ENCODE peak calls at places on chromosomes 7 and 10, in eight cellular contexts. L, X, H, R, Y, Z, N and U are unnamed samples.

GRCh38 chr7:128453836-128454804 is 1.6 kb upstream of the HILPDA start:
- DNase-seq in L (peak; percentile 83), X (no peak), H (no peak), R (peak; percentile 92), Y (no peak), Z (peak; percentile 88), N (peak; percentile 16), U (peak; percentile 91)

GRCh38 chr10:118209215-118209614 is 132.9 kb downstream of the FAM204A start:
- DNase-seq in L (no peak), X (peak; percentile 26), H (no peak), R (no peak), Y (no peak), Z (peak; percentile 7), N (no peak), U (no peak)

GRCh38 chr7:130908345-130909160 is 174.5 kb upstream of the KLF14 start:
- DNase-seq in L (no peak), X (no peak), H (no peak), R (no peak), Y (no peak), Z (no peak), N (no peak), U (no peak)

GRCh38 chr10:102627141-102627445 is 17.2 kb upstream of the TRIM8 start:
- DNase-seq in L (no peak), X (no peak), H (no peak), R (no peak), Y (no peak), Z (no peak), N (no peak), U (no peak)

GRCh38 chr10:1628757-1629156 is 108.6 kb downstream of the ADARB2 start:
- DNase-seq in L (no peak), X (no peak), H (peak; percentile 54), R (no peak), Y (no peak), Z (no peak), N (no peak), U (no peak)

GRCh38 chr10:14686356-14686755 is 88.3 kb downstream of the FAM107B start:
- DNase-seq in L (no peak), X (peak; percentile 68), H (no peak), R (no peak), Y (no peak), Z (no peak), N (no peak), U (no peak)

GRCh38 chr7:80387634-80388033 is 124.2 kb downstream of the GNAT3 start:
- DNase-seq in L (no peak), X (peak; percentile 15), H (no peak), R (no peak), Y (no peak), Z (no peak), N (no peak), U (no peak)

GRCh38 chr7:48285365-48285764 is 114.1 kb downstream of the ABCA13 start:
- DNase-seq in L (no peak), X (peak; percentile 63), H (no peak), R (no peak), Y (peak; percentile 16), Z (no peak), N (peak; percentile 75), U (no peak)

GRCh38 chr10:112471878-112472487 is 25.0 kb downstream of the VTI1A start:
- DNase-seq in L (no peak), X (peak; percentile 28), H (no peak), R (no peak), Y (peak; percentile 71), Z (peak; percentile 49), N (peak; percentile 26), U (no peak)

GRCh38 chr10:78441010-78441409 is 407.3 kb downstream of the RPS24 start:
- DNase-seq in L (no peak), X (no peak), H (no peak), R (no peak), Y (no peak), Z (no peak), N (no peak), U (no peak)

GRCh38 chr10:46233101-46233500 is 53.7 kb upstream of the ANTXRL start:
- DNase-seq in L (no peak), X (no peak), H (peak; percentile 62), R (peak; percentile 0), Y (no peak), Z (no peak), N (no peak), U (no peak)

GRCh38 chr7:107045980-107046379 is 1.5 kb downstream of the PRKAR2B start:
- DNase-seq in L (no peak), X (no peak), H (no peak), R (no peak), Y (no peak), Z (no peak), N (no peak), U (no peak)

DNA sequence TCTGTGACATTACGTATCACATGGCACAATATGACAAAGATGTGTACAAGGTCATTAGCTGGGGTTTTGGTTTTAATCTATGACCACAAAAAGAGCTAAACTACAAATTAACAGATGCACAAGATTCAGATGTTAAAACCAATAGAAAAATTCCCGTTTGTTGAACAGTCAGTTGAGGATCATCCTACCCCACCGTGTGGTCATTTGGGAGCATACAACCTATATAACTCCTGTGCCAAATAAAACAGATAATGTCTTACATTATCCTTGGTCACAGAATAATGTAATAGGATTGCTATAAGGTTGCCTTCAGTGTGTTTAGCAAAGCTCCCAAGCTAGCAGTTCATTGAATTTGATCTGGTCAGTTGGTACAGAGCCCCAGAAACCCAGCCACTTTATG is 28.2 kb downstream of the ASNS start:
- DNase-seq in L (no peak), X (no peak), H (no peak), R (no peak), Y (peak; percentile 18), Z (no peak), N (no peak), U (no peak)
- TF ChIP-seq CTCF in L (no peak), X (peak; percentile 7), H (no peak), R (no peak), Y (no peak), Z (peak; percentile 6), N (no peak), U (peak; percentile 7)

GRCh38 chr10:86710987-86711236 is 42.6 kb downstream of the LDB3 start:
- DNase-seq in L (no peak), X (no peak), H (no peak), R (no peak), Y (no peak), Z (no peak), N (no peak), U (no peak)

GRCh38 chr10:86709786-86710185 is 41.5 kb downstream of the LDB3 start:
- DNase-seq in L (no peak), X (no peak), H (no peak), R (no peak), Y (no peak), Z (no peak), N (no peak), U (no peak)

GRCh38 chr10:86711957-86712708 is 43.8 kb downstream of the LDB3 start:
- DNase-seq in L (peak; percentile 47), X (peak; percentile 17), H (no peak), R (peak; percentile 57), Y (peak; percentile 53), Z (peak; percentile 67), N (no peak), U (peak; percentile 71)

GRCh38 chr10:86708783-86709778 is 40.8 kb downstream of the LDB3 start:
- DNase-seq in L (no peak), X (no peak), H (no peak), R (no peak), Y (no peak), Z (no peak), N (no peak), U (no peak)

DNA sequence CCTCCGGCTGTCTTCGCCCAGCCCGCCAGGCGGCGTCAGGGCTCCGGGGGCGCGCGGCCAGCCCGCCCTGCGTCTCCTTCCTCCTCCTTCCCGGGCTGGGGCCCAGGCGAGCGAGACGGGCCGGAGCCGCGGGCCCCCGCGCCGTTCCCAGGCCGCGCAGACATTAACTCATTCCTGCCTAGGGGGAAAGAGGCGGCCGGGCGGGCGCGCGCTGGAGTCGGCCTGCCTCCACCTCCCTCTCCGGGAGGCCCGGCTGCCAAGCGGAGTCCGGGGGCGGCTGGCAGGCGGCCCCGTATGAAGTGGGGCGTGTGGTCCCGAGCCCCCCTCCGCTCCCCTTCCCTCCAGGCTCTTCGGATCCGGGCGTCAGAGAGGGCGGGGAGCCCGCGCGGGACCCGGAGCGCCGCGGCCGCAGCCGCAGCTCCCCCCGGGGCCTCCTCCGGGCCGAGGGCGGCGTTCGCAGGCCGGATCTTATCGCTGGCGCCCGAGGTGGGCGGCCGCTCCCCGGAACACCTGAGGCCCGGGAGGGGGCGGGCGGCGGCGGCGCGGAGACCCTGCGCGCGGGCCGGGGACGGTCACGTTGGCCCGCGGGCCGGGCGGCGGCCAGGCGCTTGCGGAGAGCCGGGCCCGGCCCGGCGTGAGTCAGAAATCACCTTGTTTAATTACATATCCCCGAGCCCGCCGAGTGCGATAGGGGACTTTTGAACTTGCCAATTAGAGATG is 43.1 kb downstream of the LDB3 start:
- DNase-seq in L (peak; percentile 87), X (peak; percentile 88), H (peak; percentile 97), R (peak; percentile 93), Y (peak; percentile 90), Z (peak; percentile 94), N (peak; percentile 47), U (peak; percentile 92)
- TF ChIP-seq CTCF in L (peak; percentile 98), X (peak; percentile 50), H (peak; percentile 96), R (peak; percentile 88), Y (peak; percentile 84), Z (peak; percentile 75), N (peak; percentile 62), U (peak; percentile 94)

DNA sequence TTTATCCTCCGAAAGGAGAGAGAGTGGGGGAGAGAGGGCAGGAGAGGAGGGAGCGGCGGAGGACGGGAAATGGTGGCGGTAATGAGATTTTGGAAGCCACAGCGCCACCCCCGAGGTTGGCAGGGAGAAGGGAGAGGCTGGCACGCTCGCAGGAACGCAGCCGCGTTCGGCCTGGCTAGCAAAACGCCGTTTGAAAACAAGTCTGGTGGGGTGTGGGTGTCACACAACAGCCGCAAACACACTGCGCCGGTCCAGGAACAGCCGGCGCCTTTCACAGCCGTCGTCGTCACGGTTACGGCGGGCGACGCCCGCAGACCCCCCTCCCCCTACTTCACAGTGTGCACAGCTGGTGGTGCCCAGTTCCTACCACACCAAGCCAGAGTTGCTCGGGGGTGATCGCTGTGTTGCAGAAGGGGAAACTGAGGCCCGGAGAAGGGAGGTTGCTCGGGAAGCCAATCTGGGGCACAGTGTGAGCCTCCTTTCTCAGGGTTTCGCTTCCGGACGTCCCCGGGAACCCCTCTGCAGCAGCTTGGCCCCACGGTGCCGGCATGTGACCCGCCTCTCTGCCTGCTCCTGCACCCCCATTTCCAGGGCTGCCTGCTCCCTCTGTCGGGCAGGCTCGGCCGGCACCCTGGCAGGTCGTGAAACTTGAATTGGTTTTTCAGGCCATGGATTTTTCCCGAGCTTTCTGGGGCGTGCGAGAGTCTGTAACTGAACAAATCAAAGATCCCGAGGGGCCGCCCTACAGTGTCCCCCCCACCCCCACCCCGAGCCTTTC is 57.8 kb downstream of the UNCX start:
- DNase-seq in L (peak; percentile 31), X (no peak), H (no peak), R (no peak), Y (peak; percentile 22), Z (peak; percentile 72), N (no peak), U (no peak)
- TF ChIP-seq CTCF in L (no peak), X (no peak), H (no peak), R (no peak), Y (peak; percentile 12), Z (peak; percentile 25), N (no peak), U (no peak)

GRCh38 chr10:54983255-54983654 is 182.2 kb upstream of the PCDH15 start:
- DNase-seq in L (no peak), X (no peak), H (no peak), R (no peak), Y (no peak), Z (no peak), N (no peak), U (no peak)

DNA sequence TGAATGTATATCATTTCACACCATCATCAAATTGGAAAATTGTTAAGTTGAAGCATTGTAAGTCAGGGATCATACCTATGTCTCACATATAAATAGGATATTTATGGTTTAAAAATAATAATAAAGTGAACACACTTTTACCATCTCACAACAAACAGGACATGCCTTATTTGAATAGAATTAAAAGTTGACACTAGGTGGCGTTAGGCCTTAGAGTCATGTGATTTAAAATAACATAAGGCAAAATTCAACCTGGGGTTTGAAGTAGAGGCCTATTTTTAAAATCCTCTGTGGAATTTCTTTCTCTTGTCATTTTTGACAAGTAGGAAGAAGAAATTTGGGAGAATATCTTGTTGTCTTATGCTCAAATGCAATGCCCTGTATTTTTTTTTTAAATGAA is 184.7 kb upstream of the PCDH15 start:
- DNase-seq in L (no peak), X (peak; percentile 4), H (no peak), R (no peak), Y (peak; percentile 18), Z (peak; percentile 49), N (no peak), U (no peak)
- TF ChIP-seq CTCF in L (peak; percentile 44), X (peak; percentile 34), H (peak; percentile 45), R (no peak), Y (peak; percentile 17), Z (peak; percentile 66), N (no peak), U (peak; percentile 35)